ENCODE peak calls at places on chromosomes 3 and 15, in ten cellular contexts. M is endothelial cell, X is cardiac muscle cell, F is neural progenitor cell, O is mesothelial cell of epicardium, U is left ventricle myocardium inferior, A is BJ, Z is bronchial epithelial cell, R is psoas muscle, D is suprapubic skin. B is an unnamed sample.

GRCh38 chr3:146605106-146605505 is at the start of gene PLSCR5:
- DNase-seq in U (no peak), D (no peak), A (no peak), R (no peak), O (no peak), X (peak), M (no peak), F (no peak), Z (peak), B (no peak)

GRCh38 chr3:187958432-187959003 is 195.4 kb upstream of the LPP start:
- DNase-seq in R (no peak), U (no peak), D (no peak), O (no peak), A (no peak), X (no peak), M (no peak), F (no peak), Z (no peak), B (no peak)

GRCh38 chr3:184368116-184368803 is 6.8 kb downstream of the POLR2H start:
- DNase-seq in A (no peak), X (no peak), R (no peak), O (no peak), F (no peak), U (no peak), Z (no peak), D (no peak), M (no peak), B (no peak)

GRCh38 chr3:140974900-140975299 is 33.3 kb downstream of the SLC25A36 start:
- DNase-seq in U (no peak), O (no peak), F (no peak), D (no peak), Z (no peak), R (no peak), A (no peak), M (no peak), X (no peak), B (no peak)

GRCh38 chr3:99484871-99485270 is 153.5 kb upstream of the COL8A1 start:
- DNase-seq in R (no peak), O (no peak), F (peak), M (no peak), U (no peak), D (no peak), X (peak), Z (no peak), A (no peak), B (no peak)

GRCh38 chr15:86183765-86184491 is 104.3 kb downstream of the AGBL1 start:
- DNase-seq in Z (peak), U (no peak), F (peak), D (no peak), O (no peak), M (no peak), A (no peak), R (peak), X (no peak), B (peak)

GRCh38 chr3:196739671-196740475 is at the start of gene PAK2:
- DNase-seq in Z (peak), R (peak), X (peak), D (peak), O (peak), A (no peak), M (peak), F (peak), U (peak), B (peak)

GRCh38 chr15:90910441-90911301 is 7.6 kb downstream of the MAN2A2 start:
- DNase-seq in U (no peak), Z (no peak), F (no peak), D (no peak), A (no peak), O (no peak), R (no peak), X (no peak), M (no peak), B (no peak)

GRCh38 chr15:90531147-90531546 is 1.4 kb downstream of the CRTC3 start:
- DNase-seq in M (no peak), U (no peak), O (no peak), F (peak), D (no peak), X (no peak), Z (no peak), R (no peak), A (no peak), B (no peak)

GRCh38 chr3:176595307-176595706 is 602.0 kb downstream of the TBL1XR1 start:
- DNase-seq in D (no peak), M (no peak), A (no peak), Z (no peak), X (no peak), F (no peak), R (no peak), U (no peak), O (no peak), B (no peak)

GRCh38 chr15:84633311-84634227 is 20.5 kb downstream of the WDR73 start:
- DNase-seq in D (peak), R (peak), M (peak), O (peak), U (peak), F (peak), A (no peak), X (peak), Z (peak), B (peak)
- TF ChIP-seq CTCF in D (no peak), R (no peak), M (no peak), O (no peak), U (no peak), F (no peak), A (no peak), X (no peak), Z (no peak), B (peak)

DNA sequence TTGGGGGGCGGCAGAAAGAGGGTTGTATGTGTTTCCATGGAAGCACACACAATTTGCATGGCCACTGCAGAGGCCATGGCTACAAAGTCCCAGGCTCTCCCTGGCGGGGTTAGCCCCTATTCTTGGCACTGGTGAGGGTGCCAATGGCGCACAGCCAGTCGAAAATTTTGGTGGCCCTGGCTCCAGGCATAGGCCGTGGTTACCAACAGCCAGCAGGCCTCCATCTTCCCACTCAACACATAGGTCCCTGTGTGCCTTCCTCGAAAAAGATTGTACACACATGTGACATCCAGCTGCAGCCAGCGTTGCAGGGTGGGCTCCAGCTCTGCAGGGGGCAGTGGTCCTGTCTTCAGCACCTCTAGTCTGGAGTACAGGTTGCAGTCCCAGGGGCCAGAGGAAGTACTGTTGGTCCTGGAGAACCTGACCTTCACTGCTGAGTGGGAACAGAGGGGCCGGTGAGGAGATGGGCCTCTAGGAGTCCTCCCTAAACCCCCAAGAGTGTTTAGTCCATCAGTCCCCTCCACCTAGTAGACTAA is 7.1 kb downstream of the P4HTM start:
- DNase-seq in R (no peak), M (no peak), D (no peak), A (no peak), Z (no peak), U (no peak), F (no peak), X (no peak), O (no peak), B (no peak)
- TF ChIP-seq CTCF in R (no peak), M (no peak), D (no peak), A (no peak), Z (no peak), U (no peak), F (no peak), X (no peak), O (no peak), B (no peak)

GRCh38 chr3:148203263-148204010 is 494.3 kb upstream of the AGTR1 start:
- DNase-seq in A (no peak), Z (no peak), R (no peak), U (no peak), X (peak), D (no peak), F (peak), M (no peak), O (no peak), B (no peak)

GRCh38 chr3:148205945-148206845 is 491.5 kb upstream of the AGTR1 start:
- DNase-seq in R (no peak), F (no peak), A (peak), O (no peak), X (no peak), D (no peak), U (no peak), M (no peak), Z (no peak), B (no peak)

GRCh38 chr3:148202386-148202785 is 495.3 kb upstream of the AGTR1 start:
- DNase-seq in D (no peak), U (no peak), R (no peak), O (no peak), X (no peak), A (no peak), Z (no peak), M (no peak), F (peak), B (no peak)
- TF ChIP-seq CTCF in D (no peak), U (no peak), R (no peak), O (no peak), X (no peak), A (no peak), Z (no peak), M (no peak), F (peak), B (no peak)

GRCh38 chr15:76868740-76869139 is 36.4 kb downstream of the SCAPER start:
- DNase-seq in U (no peak), A (no peak), R (no peak), O (no peak), Z (no peak), D (no peak), X (no peak), F (no peak), M (no peak), B (no peak)

GRCh38 chr15:76865548-76865991 is 39.6 kb downstream of the SCAPER start:
- DNase-seq in D (no peak), A (no peak), M (no peak), X (no peak), F (no peak), R (no peak), Z (peak), O (no peak), U (no peak), B (no peak)

GRCh38 chr15:76866008-76866407 is 39.1 kb downstream of the SCAPER start:
- DNase-seq in U (peak), D (no peak), M (no peak), F (no peak), A (no peak), X (peak), R (peak), Z (no peak), O (no peak), B (no peak)

GRCh38 chr15:76863693-76864092 is 41.4 kb downstream of the SCAPER start:
- DNase-seq in F (peak), O (no peak), X (no peak), Z (no peak), M (no peak), D (no peak), R (no peak), U (no peak), A (no peak), B (no peak)

GRCh38 chr15:76866716-76867321 is 38.3 kb downstream of the SCAPER start:
- DNase-seq in F (peak), O (no peak), R (no peak), Z (peak), X (peak), U (no peak), M (peak), D (no peak), A (peak), B (no peak)
- TF ChIP-seq CTCF in F (peak), O (peak), R (peak), Z (peak), X (peak), U (peak), M (peak), D (no peak), A (peak), B (peak)

GRCh38 chr3:172359231-172359630 is 89.0 kb downstream of the GHSR start:
- DNase-seq in X (no peak), A (no peak), Z (no peak), O (no peak), M (no peak), D (no peak), R (no peak), U (no peak), F (no peak), B (no peak)
- TF ChIP-seq CTCF in X (no peak), A (no peak), Z (no peak), O (no peak), M (no peak), D (no peak), R (no peak), U (no peak), F (no peak), B (no peak)

DNA sequence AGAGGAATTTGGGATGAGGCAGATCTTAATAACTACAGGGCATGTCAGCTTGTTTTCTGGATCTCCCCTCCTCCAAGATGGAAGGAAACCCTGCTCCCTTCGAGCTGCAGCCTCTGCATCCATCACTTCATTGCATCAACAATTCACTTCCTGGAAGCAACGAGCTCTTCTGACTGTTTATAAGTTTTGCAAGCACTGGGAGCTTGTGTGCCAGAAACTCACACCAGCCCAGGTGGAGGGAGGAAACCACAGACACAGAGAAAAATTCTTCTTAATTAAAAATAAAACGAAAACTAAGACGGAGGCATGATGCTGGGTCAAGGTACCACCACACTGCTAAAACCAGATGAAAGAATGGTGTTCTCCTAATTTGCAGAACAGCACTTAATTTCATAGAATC is 10.6 kb downstream of the LRIG1 start:
- DNase-seq in F (no peak), R (no peak), U (no peak), Z (no peak), X (peak), A (no peak), D (no peak), M (no peak), O (no peak), B (no peak)
- TF ChIP-seq CTCF in F (no peak), R (no peak), U (no peak), Z (no peak), X (no peak), A (no peak), D (no peak), M (no peak), O (no peak), B (no peak)

GRCh38 chr15:95760508-95760907 is 570.0 kb upstream of the NR2F2 start:
- DNase-seq in Z (no peak), M (peak), U (no peak), F (peak), R (peak), O (no peak), D (no peak), X (peak), A (no peak), B (no peak)

GRCh38 chr15:95770191-95770590 is 560.3 kb upstream of the NR2F2 start:
- DNase-seq in F (no peak), D (no peak), R (no peak), M (no peak), O (no peak), Z (peak), A (peak), X (peak), U (no peak), B (no peak)

GRCh38 chr15:95763426-95763825 is 567.1 kb upstream of the NR2F2 start:
- DNase-seq in X (no peak), A (no peak), O (no peak), D (no peak), U (no peak), M (no peak), Z (no peak), R (no peak), F (no peak), B (no peak)

GRCh38 chr15:95761742-95762141 is 568.8 kb upstream of the NR2F2 start:
- DNase-seq in D (no peak), M (no peak), U (no peak), X (no peak), O (no peak), R (no peak), Z (no peak), A (no peak), F (peak), B (no peak)

DNA sequence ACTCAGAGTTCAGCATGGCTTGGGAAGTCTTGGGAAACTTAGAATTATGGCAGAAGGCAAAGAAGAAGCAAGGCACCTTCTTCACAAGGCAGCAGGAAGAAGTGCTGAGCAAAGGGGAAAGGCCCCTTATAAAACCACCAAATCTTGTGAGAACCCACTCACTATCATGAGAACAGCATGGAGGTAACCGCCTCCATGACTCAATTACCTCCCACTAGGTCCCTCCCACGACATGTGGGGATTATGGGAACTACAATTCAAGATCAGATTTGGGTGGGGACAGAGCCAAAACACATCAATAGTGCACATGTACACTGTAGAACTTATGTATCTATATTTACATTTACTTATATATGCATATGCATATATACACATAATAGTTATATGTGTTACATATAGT is 565.3 kb upstream of the NR2F2 start:
- DNase-seq in R (no peak), D (no peak), F (no peak), Z (no peak), A (no peak), O (no peak), X (no peak), U (no peak), M (no peak), B (no peak)
- TF ChIP-seq CTCF in R (no peak), D (no peak), F (no peak), Z (no peak), A (no peak), O (no peak), X (no peak), U (no peak), M (no peak), B (no peak)

GRCh38 chr3:76646921-76647562 is 392.9 kb upstream of the ROBO2 start:
- DNase-seq in M (no peak), X (no peak), O (no peak), R (no peak), F (peak), D (no peak), Z (no peak), U (no peak), A (no peak), B (no peak)
- TF ChIP-seq CTCF in M (no peak), X (no peak), O (no peak), R (no peak), F (peak), D (no peak), Z (no peak), U (no peak), A (no peak), B (no peak)

DNA sequence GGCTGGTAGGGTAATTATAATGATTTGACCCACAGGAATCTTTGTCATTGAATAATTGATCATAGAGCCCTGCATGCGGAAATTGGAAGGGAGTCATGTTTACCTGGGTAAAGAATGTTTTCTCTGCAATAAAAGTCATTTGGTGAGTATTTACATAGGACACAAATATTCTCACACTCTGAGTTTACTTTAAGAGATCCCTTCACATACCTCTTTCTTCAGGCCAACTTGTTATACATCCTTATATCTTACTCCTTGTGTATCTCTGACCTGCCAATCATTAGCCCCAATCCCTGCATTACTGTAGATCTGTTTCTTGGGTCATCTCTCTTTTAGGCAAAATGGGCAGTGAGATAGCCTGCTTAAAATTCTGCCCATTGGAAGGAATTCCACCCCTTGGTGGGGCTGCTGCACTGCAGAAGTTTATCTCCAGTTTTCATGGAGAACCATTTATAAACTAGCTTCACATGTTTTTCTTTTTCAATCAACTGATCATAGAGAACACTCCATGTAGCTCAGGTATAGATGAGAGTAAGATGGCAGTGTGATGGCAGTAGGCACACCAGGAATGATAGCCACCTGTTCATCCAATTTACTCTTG is 46.2 kb downstream of the ILDR1 start:
- DNase-seq in F (no peak), R (no peak), Z (peak), U (no peak), M (no peak), D (no peak), A (no peak), X (peak), O (no peak), B (no peak)
- TF ChIP-seq CTCF in F (no peak), R (no peak), Z (no peak), U (no peak), M (no peak), D (no peak), A (no peak), X (no peak), O (no peak), B (no peak)

B was measured in dorsolateral prefrontal cortex.